ENCODE peak calls at places on chromosome 1, in seven cellular contexts. T is neuronal stem cell, P is trophoblast cell, R is H1, M is IMR-90, W is mesendoderm, L is mesenchymal stem cell. K is an unnamed sample.

GRCh38 chr1:58921342-58921741 is 137.5 kb upstream of the JUN start:
- DNase-seq in R (no peak), M (no peak), L (no peak), P (no peak), W (no peak), T (no peak), K (no peak)

GRCh38 chr1:236532850-236533249 is 9.1 kb downstream of the LGALS8 start:
- DNase-seq in T (no peak), R (no peak), M (no peak), W (no peak), P (no peak), L (no peak), K (no peak)

GRCh38 chr1:54806931-54807611 is 5.9 kb upstream of the TTC22 start:
- DNase-seq in R (no peak), T (no peak), L (no peak), M (peak; percentile 11), W (no peak), P (no peak), K (peak; percentile 22)

GRCh38 chr1:107529511-107530149 is 388.8 kb downstream of the NTNG1 start:
- DNase-seq in M (peak; percentile 35), W (peak; percentile 70), P (peak; percentile 77), L (peak; percentile 19), T (peak; percentile 24), R (no peak), K (peak; percentile 37)

GRCh38 chr1:247110627-247111258 is 6.6 kb upstream of the ZNF669 start:
- DNase-seq in T (peak; percentile 11), L (peak; percentile 19), W (no peak), P (no peak), M (peak; percentile 6), R (no peak), K (peak; percentile 36)

GRCh38 chr1:7503691-7504437 is 267.2 kb upstream of the VAMP3 start:
- DNase-seq in P (no peak), R (no peak), L (no peak), M (no peak), W (no peak), T (no peak), K (no peak)

GRCh38 chr1:152479792-152480595 is 30.6 kb upstream of the LCE5A start:
- DNase-seq in P (peak; percentile 82), W (peak; percentile 37), R (no peak), L (no peak), M (peak; percentile 10), T (no peak), K (no peak)

GRCh38 chr1:76298399-76298798 is 223.9 kb downstream of the ST6GALNAC3 start:
- DNase-seq in P (peak; percentile 28), T (no peak), M (no peak), R (no peak), W (no peak), L (no peak), K (no peak)

GRCh38 chr1:160748182-160748876 is 9.3 kb downstream of the SLAMF7 start:
- DNase-seq in M (no peak), L (no peak), R (no peak), T (no peak), P (peak; percentile 35), W (peak; percentile 69), K (no peak)

GRCh38 chr1:167548059-167548932 is 5.3 kb downstream of the CREG1 start:
- DNase-seq in T (no peak), L (peak; percentile 86), R (no peak), P (peak; percentile 49), W (no peak), M (peak; percentile 53), K (no peak)
- H3K23ac ChIP-seq in T (no peak overlapping the region), L (no peak overlapping the region), R (no peak overlapping the region), P (no peak overlapping the region), W (no peak overlapping the region), M (no peak overlapping the region), K (no peak overlapping the region)

DNA sequence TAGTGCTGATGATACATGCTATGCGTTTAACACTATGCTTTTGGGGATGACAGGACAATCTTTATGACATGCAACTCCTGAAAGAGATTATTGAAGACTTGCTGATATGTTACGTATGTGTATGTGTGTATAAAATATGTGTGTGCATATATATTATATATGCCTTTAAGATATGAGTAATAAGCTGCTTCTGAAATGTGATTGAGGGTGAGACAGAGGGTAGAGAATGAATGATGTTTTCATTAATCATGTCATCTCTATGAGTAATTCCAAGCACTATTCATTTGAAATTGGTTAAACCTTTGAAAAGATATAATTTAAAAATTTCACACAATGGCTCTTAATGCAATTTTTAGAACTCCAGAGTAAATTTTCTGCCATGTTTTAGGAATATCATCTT is 5.8 kb downstream of the BCL9 start:
- DNase-seq in R (no peak), T (no peak), W (no peak), P (no peak), M (no peak), L (no peak), K (no peak)
- H3K18ac ChIP-seq in R (no peak overlapping the region), T (no peak overlapping the region), W (no peak overlapping the region), P (no peak overlapping the region), M (no peak overlapping the region), L (no peak overlapping the region), K (no peak overlapping the region)

GRCh38 chr1:25255711-25256577 is 8.7 kb upstream of the RSRP1 start:
- DNase-seq in W (peak; percentile 38), P (peak; percentile 85), R (no peak), T (no peak), M (no peak), L (no peak), K (no peak)
- H2BK120ac ChIP-seq in W (no peak overlapping the region), P (no peak overlapping the region), R (no peak overlapping the region), T (no peak overlapping the region), M (no peak overlapping the region), L (no peak overlapping the region), K (no peak overlapping the region)

GRCh38 chr1:46689897-46690296 is 18.2 kb downstream of the TEX38 start:
- DNase-seq in R (no peak), P (no peak), W (no peak), L (no peak), M (no peak), T (no peak), K (no peak)
- H3K23ac ChIP-seq in R (no peak overlapping the region), P (no peak overlapping the region), W (no peak overlapping the region), L (no peak overlapping the region), M (no peak overlapping the region), T (no peak overlapping the region), K (no peak overlapping the region)

GRCh38 chr1:81170721-81171120 is 630.0 kb upstream of the ADGRL2 start:
- DNase-seq in R (no peak), L (no peak), T (no peak), P (no peak), W (no peak), M (no peak), K (no peak)

GRCh38 chr1:81179239-81179638 is 621.5 kb upstream of the ADGRL2 start:
- DNase-seq in W (no peak), R (no peak), L (peak; percentile 97), T (no peak), M (peak; percentile 99), P (peak; percentile 93), K (no peak)

GRCh38 chr1:81172483-81172882 is 628.3 kb upstream of the ADGRL2 start:
- DNase-seq in T (no peak), P (no peak), R (no peak), L (no peak), M (no peak), W (no peak), K (no peak)

GRCh38 chr1:81174811-81175476 is 625.8 kb upstream of the ADGRL2 start:
- DNase-seq in M (peak; percentile 86), W (peak; percentile 53), T (no peak), P (peak; percentile 97), L (peak; percentile 45), R (no peak), K (no peak)

DNA sequence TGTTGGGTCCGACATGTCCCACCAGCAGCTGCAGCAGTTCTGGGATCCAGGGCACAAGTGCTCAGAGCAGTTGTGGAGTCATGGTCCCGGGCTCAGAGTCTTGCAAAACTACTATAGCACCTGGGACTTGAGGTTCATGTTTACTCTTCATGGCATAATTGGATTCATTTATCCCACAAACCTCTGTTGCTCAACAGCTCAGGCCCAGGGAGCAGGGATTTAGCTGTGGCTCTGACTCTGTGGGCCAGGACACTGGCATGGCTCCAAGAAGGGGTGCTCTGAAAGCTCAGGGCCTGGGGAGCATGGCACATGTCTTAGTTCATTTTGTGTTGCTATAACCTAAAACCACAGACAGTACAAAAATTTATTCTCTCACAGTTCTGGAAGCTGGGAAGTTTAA is 626.7 kb upstream of the ADGRL2 start:
- DNase-seq in M (peak; percentile 41), L (peak; percentile 65), T (no peak), R (no peak), P (no peak), W (no peak), K (no peak)
- H3K18ac ChIP-seq in M (peak overlapping the region; percentile 12), L (no peak overlapping the region), T (no peak overlapping the region), R (no peak overlapping the region), P (no peak overlapping the region), W (no peak overlapping the region), K (no peak overlapping the region)

DNA sequence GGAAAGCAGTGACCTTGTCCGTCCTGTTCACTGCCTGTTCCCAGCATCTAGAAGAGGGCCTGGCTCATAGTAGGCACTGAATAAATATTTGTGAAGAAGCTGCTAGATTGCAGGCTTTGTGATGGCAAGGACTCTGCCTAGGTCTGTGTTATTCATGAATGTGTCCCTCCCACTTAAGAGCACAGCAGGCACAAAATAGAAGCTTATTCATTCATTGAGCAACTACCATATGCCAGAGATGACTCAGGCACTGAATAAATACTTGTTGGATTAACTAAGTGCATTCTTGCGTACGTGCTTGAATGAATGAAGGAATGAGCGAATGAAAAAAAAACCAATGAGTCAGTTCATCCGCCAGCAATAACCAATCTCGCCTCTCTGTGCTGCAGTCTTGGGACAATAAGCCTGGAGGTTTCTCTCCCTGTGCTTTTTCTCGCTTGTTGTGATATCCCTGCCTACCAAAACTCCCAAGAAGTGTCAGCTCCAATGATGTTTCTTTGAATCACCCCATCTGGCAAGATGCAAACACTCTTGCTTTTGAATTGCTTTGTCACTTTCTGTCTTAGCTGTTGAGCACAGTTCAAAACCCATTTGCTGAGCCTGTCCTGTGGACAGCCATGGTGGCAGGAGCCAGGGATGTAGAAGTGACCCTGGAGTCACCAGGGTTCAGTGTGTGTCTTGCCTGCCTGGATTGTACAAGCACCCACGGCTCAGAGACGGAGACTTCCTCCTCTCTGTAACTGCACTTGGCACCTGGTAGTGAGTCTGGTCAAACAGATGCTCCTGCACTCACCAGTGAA is 143.9 kb downstream of the KAZN start:
- DNase-seq in W (peak; percentile 97), M (peak; percentile 98), P (peak; percentile 95), T (no peak), L (peak; percentile 97), R (peak; percentile 36), K (peak; percentile 67)
- H2BK120ac ChIP-seq in W (no peak overlapping the region), M (peak overlapping the region; percentile 97), P (no peak overlapping the region), T (no peak overlapping the region), L (no peak overlapping the region), R (peak overlapping the region; percentile 14), K (no peak overlapping the region)

DNA sequence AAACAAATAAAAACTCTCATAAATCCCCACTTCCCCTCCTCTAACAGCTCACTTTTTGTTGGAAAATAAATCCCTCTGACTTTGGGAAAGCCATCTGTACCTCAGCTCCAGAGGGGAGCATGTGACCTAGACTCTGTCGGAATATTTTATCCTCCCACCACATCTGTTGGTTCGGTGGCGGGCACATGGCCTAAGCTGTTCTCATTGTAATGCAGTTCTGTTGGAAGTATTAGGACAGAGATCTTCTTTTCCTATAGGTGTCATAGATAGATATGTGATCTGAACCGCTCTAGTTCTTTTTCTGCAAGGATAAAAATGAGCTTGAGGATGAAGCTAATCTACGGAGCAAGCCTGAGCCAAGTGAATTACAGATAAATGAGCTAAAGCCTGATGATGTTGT is 50.5 kb upstream of the EPS8L3 start:
- DNase-seq in M (no peak), L (no peak), P (no peak), W (no peak), T (no peak), R (no peak), K (no peak)
- H3K23ac ChIP-seq in M (no peak overlapping the region), L (no peak overlapping the region), P (no peak overlapping the region), W (no peak overlapping the region), T (no peak overlapping the region), R (no peak overlapping the region), K (no peak overlapping the region)

K was measured in H9.